ENCODE peak calls at places on chromosomes 13 and 19, in five cellular contexts. S is astrocyte of the cerebellum; X is CD8-positive, alpha-beta memory T cell; D is uterus; O is MG63. I is an unnamed sample.

GRCh38 chr13:100533588-100534041 is 55.0 kb downstream of the GGACT start:
- DNase-seq in S (no peak), X (no peak), D (no peak), O (no peak), I (no peak)

GRCh38 chr19:55156202-55157063 is 1.1 kb downstream of the TNNI3 start:
- DNase-seq in S (no peak), X (no peak), D (no peak), O (peak), I (no peak)

GRCh38 chr13:67353891-67354459 is 123.8 kb upstream of the PCDH9 start:
- DNase-seq in S (no peak), X (no peak), D (no peak), O (no peak), I (no peak)

GRCh38 chr19:13181747-13182388 is 31.7 kb downstream of the IER2 start:
- DNase-seq in S (no peak), X (peak), D (peak), O (peak), I (peak)

GRCh38 chr13:113862191-113862765 is 1.6 kb downstream of the GAS6 start:
- DNase-seq in S (no peak), X (no peak), D (no peak), O (no peak), I (peak)

GRCh38 chr19:4537953-4538600 is 1.8 kb downstream of the LRG1 start:
- DNase-seq in S (no peak), X (no peak), D (no peak), O (no peak), I (no peak)

GRCh38 chr19:10655457-10656312 is 1.5 kb downstream of the ILF3 start:
- DNase-seq in S (no peak), X (no peak), D (no peak), O (peak), I (no peak)

GRCh38 chr19:18007939-18008673 is at the start of gene ARRDC2:
- DNase-seq in S (peak), X (peak), D (peak), O (peak), I (peak)

GRCh38 chr19:1942934-1943555 is 2.1 kb downstream of the CSNK1G2 start:
- DNase-seq in S (no peak), X (no peak), D (no peak), O (no peak), I (no peak)
- H3K4me3 ChIP-seq in S (peak), X (peak), D (no peak), O (peak), I (peak)

GRCh38 chr13:64591981-64592380 is 2638.2 kb downstream of the PCDH9 start:
- DNase-seq in S (no peak), X (no peak), D (no peak), O (no peak), I (no peak)
- H3K4me3 ChIP-seq in S (no peak), X (no peak), D (no peak), O (no peak), I (no peak)

DNA sequence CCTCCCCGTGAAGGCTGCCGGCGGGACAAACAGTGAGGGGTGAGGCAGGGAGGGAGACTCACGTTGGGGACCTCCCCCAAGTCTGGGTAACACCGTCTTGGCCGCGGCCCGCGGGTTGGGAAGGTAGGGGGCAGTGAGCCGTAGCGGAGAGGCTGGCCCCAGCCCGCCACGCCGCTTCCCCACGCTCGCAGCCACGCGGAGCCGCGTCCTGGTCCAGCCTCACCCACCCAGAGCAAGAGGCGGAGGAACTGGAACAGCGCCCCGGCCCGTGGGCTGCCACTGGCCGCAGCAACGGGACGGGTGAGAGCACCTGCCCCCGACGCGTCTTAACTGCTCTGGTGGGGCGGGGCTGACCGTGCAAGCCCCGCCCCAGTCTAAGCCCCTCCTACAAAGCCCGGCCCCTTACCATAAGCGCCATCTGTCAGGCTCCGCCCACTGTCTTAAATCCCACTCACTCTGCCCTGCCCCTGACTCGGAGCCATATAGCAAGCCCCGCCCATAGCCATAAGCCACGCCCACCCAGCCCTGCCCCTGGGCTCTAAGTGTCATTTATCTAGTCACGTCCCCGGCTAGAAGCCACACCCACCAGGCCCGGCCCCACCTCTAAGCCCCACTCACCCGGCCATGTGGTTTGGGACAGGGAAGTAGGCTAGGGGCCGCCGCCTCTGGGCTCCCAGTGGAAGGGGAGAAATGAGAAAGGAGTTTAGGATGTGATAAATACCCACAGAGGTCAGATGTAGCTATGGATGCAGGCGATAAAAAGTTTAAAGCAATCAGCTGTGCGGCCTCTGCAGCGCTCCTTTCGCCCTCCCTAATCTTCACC is 2.1 kb upstream of the CCL25 start:
- DNase-seq in S (peak), X (peak), D (peak), O (peak), I (peak)
- H3K4me3 ChIP-seq in S (peak), X (peak), D (no peak), O (peak), I (peak)

DNA sequence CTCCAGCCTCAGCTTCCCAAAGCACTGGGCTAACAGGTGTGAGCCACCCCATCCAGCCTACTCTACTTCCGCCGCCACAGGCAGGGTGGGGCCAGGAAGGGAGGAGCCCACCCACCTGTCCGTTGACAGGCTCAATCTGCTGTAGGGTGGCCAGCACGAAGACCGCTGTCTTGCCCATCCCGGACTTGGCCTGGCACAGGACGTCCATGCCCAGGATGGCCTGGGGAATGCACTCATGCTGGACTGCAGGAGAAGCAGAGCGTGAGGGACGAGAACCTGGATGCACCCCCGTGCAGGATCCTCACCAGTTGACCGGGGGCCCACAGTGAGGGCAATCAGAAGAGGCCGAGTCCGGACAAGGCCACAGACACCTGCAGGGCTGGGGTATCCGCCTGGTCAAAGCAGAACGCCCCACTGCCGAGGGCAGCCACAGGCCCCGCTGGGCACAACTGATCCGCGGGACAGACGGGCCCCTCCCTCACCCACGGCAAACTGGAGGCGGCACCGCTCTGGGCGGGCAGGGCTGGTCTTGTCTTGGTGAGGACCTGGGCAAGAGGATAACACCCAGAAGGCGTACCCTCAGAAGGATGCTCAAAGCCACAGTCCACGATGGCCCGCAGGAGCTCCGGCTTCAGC is 6.6 kb downstream of the DDX39A start:
- DNase-seq in S (no peak), X (no peak), D (no peak), O (no peak), I (no peak)
- H3K4me3 ChIP-seq in S (no peak), X (no peak), D (no peak), O (no peak), I (no peak)